ENCODE peak calls at places on chromosomes 4 and X, in four cellular contexts. One of them, this sample, is unnamed.

GRCh38 chr4:151218343-151218742 is 58.6 kb upstream of the PRSS48 start:
- DNase-seq in pancreas: no peak
- DNase-seq in HT1080: peak
- DNase-seq in NCI-H1092: no peak
- DNase-seq in this sample: no peak

GRCh38 chrX:38857736-38858432 is 56.6 kb downstream of the MID1IP1 start:
- DNase-seq in pancreas: no peak
- DNase-seq in HT1080: no peak
- DNase-seq in NCI-H1092: no peak
- DNase-seq in this sample: no peak

GRCh38 chr4:118761387-118762016 is 74.4 kb downstream of the SEC24D start:
- DNase-seq in pancreas: no peak
- DNase-seq in HT1080: no peak
- DNase-seq in NCI-H1092: no peak
- DNase-seq in this sample: no peak

GRCh38 chrX:11724122-11725017 is 33.7 kb upstream of the MSL3 start:
- DNase-seq in pancreas: no peak
- DNase-seq in HT1080: peak
- DNase-seq in NCI-H1092: no peak
- DNase-seq in this sample: no peak

GRCh38 chr4:124636793-124637192 is 75.7 kb downstream of the ANKRD50 start:
- DNase-seq in pancreas: no peak
- DNase-seq in HT1080: no peak
- DNase-seq in NCI-H1092: no peak
- DNase-seq in this sample: no peak

GRCh38 chr4:2942532-2943363 is 20.5 kb downstream of the NOP14 start:
- DNase-seq in pancreas: no peak
- DNase-seq in HT1080: no peak
- DNase-seq in NCI-H1092: no peak
- DNase-seq in this sample: no peak

GRCh38 chr4:100805547-100805946 is 287.7 kb upstream of the EMCN start:
- DNase-seq in pancreas: no peak
- DNase-seq in HT1080: no peak
- DNase-seq in NCI-H1092: no peak
- DNase-seq in this sample: no peak

GRCh38 chrX:36963069-36963808 is 44.9 kb upstream of the FAM47C start:
- DNase-seq in pancreas: peak
- DNase-seq in HT1080: no peak
- DNase-seq in NCI-H1092: no peak
- DNase-seq in this sample: no peak

GRCh38 chrX:7263961-7264360 is 116.0 kb upstream of the PUDP start:
- DNase-seq in pancreas: no peak
- DNase-seq in HT1080: peak
- DNase-seq in NCI-H1092: no peak
- DNase-seq in this sample: no peak

GRCh38 chr4:83362492-83363329 is 28.1 kb upstream of the HPSE start:
- DNase-seq in pancreas: no peak
- DNase-seq in HT1080: peak
- DNase-seq in NCI-H1092: no peak
- DNase-seq in this sample: no peak